ENCODE peak calls at places on chromosomes 1 and 21, in ten cellular contexts. A is hepatocyte; J is BE2C; Z is left ventricle myocardium inferior; I is A549; T is psoas muscle; D is tibial artery; S is naive thymus-derived CD4-positive, alpha-beta T cell; F is Peyer's patch; U is CD8-positive, alpha-beta memory T cell. Q is an unnamed sample.
A peak's percentile ranks its signal among the peaks of the same experiment; 100 is the strongest.

GRCh38 chr1:112522621-112523020 is 13.9 kb downstream of the WNT2B start:
- DNase-seq in A (peak; percentile 28), J (no peak), Z (no peak), I (no peak), T (no peak), D (no peak), S (no peak), F (no peak), U (no peak), Q (no peak)

GRCh38 chr1:232705815-232706575 is 76.1 kb upstream of the SIPA1L2 start:
- DNase-seq in A (no peak), J (no peak), Z (no peak), I (no peak), T (peak; percentile 49), D (no peak), S (no peak), F (no peak), U (no peak), Q (no peak)

GRCh38 chr1:67807282-67807681 is 26.0 kb downstream of the GNG12 start:
- DNase-seq in A (no peak), J (no peak), Z (no peak), I (no peak), T (no peak), D (no peak), S (no peak), F (no peak), U (no peak), Q (no peak)

GRCh38 chr21:28636988-28637691 is 355.5 kb downstream of the LTN1 start:
- DNase-seq in A (no peak), J (no peak), Z (no peak), I (no peak), T (no peak), D (no peak), S (no peak), F (no peak), U (no peak), Q (no peak)

GRCh38 chr1:54124472-54124871 is 28.3 kb downstream of the CDCP2 start:
- DNase-seq in A (peak; percentile 66), J (no peak), Z (no peak), I (no peak), T (no peak), D (no peak), S (no peak), F (no peak), U (no peak), Q (no peak)

GRCh38 chr1:110615548-110616130 is 9.5 kb upstream of the KCNA2 start:
- DNase-seq in A (peak; percentile 82), J (peak; percentile 79), Z (peak; percentile 59), I (peak; percentile 65), T (peak; percentile 38), D (peak; percentile 74), S (peak; percentile 49), F (peak; percentile 58), U (no peak), Q (no peak)

GRCh38 chr1:22728751-22729399 is 18.2 kb downstream of the EPHB2 start:
- DNase-seq in A (no peak), J (no peak), Z (no peak), I (no peak), T (no peak), D (no peak), S (no peak), F (no peak), U (no peak), Q (no peak)

GRCh38 chr1:12587981-12588620 is 29.9 kb downstream of the DHRS3 start:
- DNase-seq in A (no peak), J (no peak), Z (no peak), I (peak; percentile 38), T (no peak), D (no peak), S (no peak), F (no peak), U (no peak), Q (no peak)

GRCh38 chr1:207962716-207963428 is 51.9 kb upstream of the CD34 start:
- DNase-seq in A (peak; percentile 45), J (peak; percentile 57), Z (peak; percentile 59), I (peak; percentile 15), T (peak; percentile 45), D (peak; percentile 76), S (no peak), F (peak; percentile 26), U (no peak), Q (no peak)

GRCh38 chr1:207966521-207966920 is 55.6 kb upstream of the CD34 start:
- DNase-seq in A (no peak), J (no peak), Z (no peak), I (no peak), T (no peak), D (no peak), S (no peak), F (no peak), U (no peak), Q (no peak)

GRCh38 chr1:207963429-207964194 is 52.7 kb upstream of the CD34 start:
- DNase-seq in A (peak; percentile 96), J (peak; percentile 93), Z (peak; percentile 90), I (peak; percentile 85), T (peak; percentile 92), D (peak; percentile 94), S (peak; percentile 78), F (peak; percentile 82), U (peak; percentile 82), Q (peak; percentile 39)

GRCh38 chr1:207965602-207966387 is 54.9 kb upstream of the CD34 start:
- DNase-seq in A (no peak), J (no peak), Z (no peak), I (no peak), T (no peak), D (no peak), S (no peak), F (no peak), U (no peak), Q (no peak)

GRCh38 chr1:207964195-207964966 is 53.5 kb upstream of the CD34 start:
- DNase-seq in A (no peak), J (no peak), Z (no peak), I (no peak), T (no peak), D (no peak), S (no peak), F (no peak), U (no peak), Q (no peak)
- H3K4me3 ChIP-seq in A (no peak overlapping the region), J (no peak overlapping the region), Z (peak overlapping the region; percentile 71), I (no peak overlapping the region), T (peak overlapping the region; percentile 78), D (peak overlapping the region; percentile 61), S (no peak overlapping the region), F (no peak overlapping the region), U (no peak overlapping the region), Q (peak overlapping the region; percentile 66)

GRCh38 chr1:159980076-159980475 is 26.0 kb upstream of the SLAMF9 start:
- DNase-seq in A (no peak), J (no peak), Z (no peak), I (no peak), T (no peak), D (no peak), S (no peak), F (no peak), U (no peak), Q (no peak)

GRCh38 chr1:159979257-159979656 is 25.2 kb upstream of the SLAMF9 start:
- DNase-seq in A (no peak), J (no peak), Z (no peak), I (no peak), T (no peak), D (no peak), S (no peak), F (no peak), U (no peak), Q (no peak)

GRCh38 chr1:159978107-159978398 is 24.0 kb upstream of the SLAMF9 start:
- DNase-seq in A (no peak), J (no peak), Z (no peak), I (no peak), T (no peak), D (no peak), S (no peak), F (no peak), U (no peak), Q (no peak)

GRCh38 chr1:159974350-159974965 is 20.4 kb upstream of the SLAMF9 start:
- DNase-seq in A (no peak), J (no peak), Z (no peak), I (no peak), T (no peak), D (no peak), S (no peak), F (no peak), U (no peak), Q (no peak)

DNA sequence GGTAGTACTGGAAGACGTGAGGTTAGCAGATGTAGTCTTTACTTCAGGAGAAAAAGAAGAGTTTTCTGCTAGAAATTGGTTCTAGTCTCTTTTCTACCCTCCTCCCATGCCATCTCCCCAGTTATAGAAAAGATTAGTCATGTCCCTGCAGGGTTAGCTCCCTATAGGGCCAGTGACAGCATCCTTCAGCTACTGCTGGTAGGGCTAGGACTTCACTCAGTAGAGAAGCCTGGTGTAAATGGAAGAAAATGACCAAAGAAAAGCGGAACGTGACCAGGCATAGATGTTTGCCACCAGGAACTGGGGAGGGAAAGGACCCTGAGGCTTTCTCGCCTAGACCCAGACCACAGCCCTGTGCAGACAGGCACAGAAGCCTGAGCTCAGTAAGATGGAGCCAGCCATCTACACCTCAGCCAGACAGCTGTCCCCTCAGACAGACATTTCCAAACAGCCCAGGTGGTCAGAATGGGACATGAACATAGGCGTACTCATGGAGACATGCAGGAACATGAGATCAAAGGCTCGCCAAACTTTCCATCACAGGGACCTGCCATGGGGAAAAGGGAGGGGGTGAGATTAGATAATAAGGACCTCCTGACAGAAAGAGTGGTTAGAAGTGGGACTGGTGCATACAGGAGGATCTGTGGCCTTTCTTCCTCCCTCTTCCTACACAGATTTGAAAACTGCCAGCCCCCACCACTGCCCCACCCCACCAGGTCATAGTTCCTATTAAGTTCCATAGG is 23.5 kb upstream of the SLAMF9 start:
- DNase-seq in A (no peak), J (no peak), Z (no peak), I (no peak), T (no peak), D (no peak), S (no peak), F (no peak), U (no peak), Q (no peak)
- H3K4me3 ChIP-seq in A (no peak overlapping the region), J (no peak overlapping the region), Z (no peak overlapping the region), I (no peak overlapping the region), T (no peak overlapping the region), D (no peak overlapping the region), S (no peak overlapping the region), F (no peak overlapping the region), U (no peak overlapping the region), Q (no peak overlapping the region)

DNA sequence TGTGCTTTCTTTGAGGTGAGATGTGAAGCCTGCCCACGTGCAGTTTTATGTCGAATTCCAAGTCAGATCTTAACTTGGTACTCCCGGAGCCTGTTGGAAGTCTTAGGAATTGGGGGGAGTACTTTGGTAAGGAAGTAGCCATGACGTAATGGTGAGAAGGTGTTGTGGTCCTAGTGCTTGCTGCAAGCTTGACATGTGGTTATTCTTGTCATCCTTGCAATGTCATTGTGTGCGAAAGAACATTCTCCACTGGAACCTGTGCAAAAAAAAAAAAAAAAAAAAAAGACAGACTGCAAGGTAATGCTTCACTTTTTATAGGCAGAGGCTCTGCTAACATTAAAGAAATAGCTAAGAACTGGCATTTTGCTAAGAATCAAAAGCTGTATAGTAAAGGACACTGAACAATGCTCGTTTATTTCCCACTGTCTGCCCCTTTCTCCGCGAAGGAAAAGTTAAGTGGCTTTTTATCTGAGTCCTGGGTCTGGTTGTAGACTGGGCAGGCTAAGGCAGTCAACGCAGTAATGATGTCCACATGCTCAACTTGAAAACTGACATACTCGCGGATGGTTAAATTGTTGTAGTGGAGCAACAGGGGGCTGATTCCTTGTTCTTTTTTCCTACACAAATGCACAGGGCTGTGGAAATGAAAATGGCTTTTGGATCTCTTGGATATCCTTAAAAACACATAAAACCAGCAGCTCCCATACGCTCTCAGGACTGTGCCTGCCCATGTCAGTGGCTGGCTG is 2.1 kb downstream of the KAZN start:
- DNase-seq in A (peak; percentile 11), J (no peak), Z (no peak), I (no peak), T (no peak), D (no peak), S (no peak), F (no peak), U (no peak), Q (no peak)
- H3K4me3 ChIP-seq in A (no peak overlapping the region), J (no peak overlapping the region), Z (no peak overlapping the region), I (no peak overlapping the region), T (no peak overlapping the region), D (no peak overlapping the region), S (no peak overlapping the region), F (no peak overlapping the region), U (no peak overlapping the region), Q (no peak overlapping the region)

DNA sequence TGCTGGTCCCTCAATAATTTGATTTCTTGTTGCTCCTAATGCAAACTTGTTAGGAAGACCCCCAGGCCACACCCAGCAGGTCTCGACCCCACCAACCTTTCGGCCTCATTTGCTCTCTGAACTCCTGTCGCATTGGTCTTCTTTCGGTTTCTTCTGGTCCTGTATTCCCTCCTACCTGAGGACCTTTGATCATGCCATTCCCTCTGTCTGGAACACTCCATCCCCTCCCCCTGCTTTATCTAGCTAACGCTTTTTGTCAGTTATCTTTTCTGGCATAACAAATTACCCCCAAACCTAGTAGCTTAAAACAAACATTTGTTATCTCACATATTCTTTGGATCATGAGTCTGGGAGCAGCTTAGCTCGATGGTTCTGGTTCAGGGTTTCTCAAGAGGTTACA is 28.9 kb upstream of the BCAR3 start:
- DNase-seq in A (no peak), J (no peak), Z (no peak), I (no peak), T (no peak), D (no peak), S (no peak), F (no peak), U (no peak), Q (no peak)
- H3K4me3 ChIP-seq in A (no peak overlapping the region), J (no peak overlapping the region), Z (no peak overlapping the region), I (no peak overlapping the region), T (no peak overlapping the region), D (no peak overlapping the region), S (no peak overlapping the region), F (no peak overlapping the region), U (no peak overlapping the region), Q (no peak overlapping the region)